ENCODE peak calls at places on chromosomes 5 and 9, in eight cellular contexts. O is lower lobe of right lung, X is Calu3, L is A549, J is foreskin fibroblast, T is BE2C, A is astrocyte, N is mucosa of descending colon. P is an unnamed sample.

GRCh38 chr5:10746711-10747110 is 14.3 kb downstream of the DAP start:
- DNase-seq in A (no peak), O (no peak), X (peak), N (no peak), J (no peak), T (no peak), L (no peak), P (no peak)

GRCh38 chr5:64947801-64948200 is 179.1 kb downstream of the CWC27 start:
- DNase-seq in X (no peak), A (peak), O (no peak), N (no peak), L (no peak), J (no peak), T (no peak), P (no peak)

GRCh38 chr9:115540091-115540490 is 422.1 kb upstream of the TNC start:
- DNase-seq in J (no peak), N (no peak), T (no peak), X (no peak), L (no peak), O (no peak), A (peak), P (no peak)

GRCh38 chr5:38670878-38671277 is 114.4 kb upstream of the LIFR start:
- DNase-seq in X (no peak), N (no peak), A (peak), J (peak), O (no peak), L (no peak), T (no peak), P (no peak)

GRCh38 chr5:88831856-88832255 is 51.1 kb downstream of the MEF2C start:
- DNase-seq in T (no peak), L (no peak), A (no peak), O (no peak), X (no peak), N (no peak), J (no peak), P (no peak)

GRCh38 chr9:108673386-108673785 is 182.4 kb downstream of the ACTL7B start:
- DNase-seq in A (peak), J (no peak), O (no peak), L (no peak), X (no peak), N (no peak), T (no peak), P (no peak)

GRCh38 chr5:43396762-43397304 is 15.4 kb downstream of the CCL28 start:
- DNase-seq in N (peak), A (peak), T (peak), O (peak), L (peak), X (no peak), J (no peak), P (no peak)

GRCh38 chr5:107580902-107581823 is 89.6 kb downstream of the EFNA5 start:
- DNase-seq in L (no peak), T (no peak), N (no peak), X (no peak), J (peak), O (no peak), A (no peak), P (no peak)

GRCh38 chr5:83924171-83924570 is 203.5 kb upstream of the HAPLN1 start:
- DNase-seq in J (peak), O (no peak), N (no peak), T (no peak), L (no peak), X (no peak), A (peak), P (no peak)

GRCh38 chr9:128204858-128205257 is 1.7 kb downstream of the DNM1 start:
- DNase-seq in T (no peak), O (no peak), A (no peak), X (no peak), J (no peak), L (no peak), N (no peak), P (no peak)

GRCh38 chr5:93236807-93237421 is 344.1 kb downstream of the NR2F1-AS1 start:
- DNase-seq in T (no peak), N (no peak), X (no peak), L (peak), O (no peak), A (peak), J (peak), P (no peak)

GRCh38 chr9:114060070-114060469 is 18.0 kb downstream of the AMBP start:
- DNase-seq in X (no peak), L (no peak), N (no peak), A (no peak), J (no peak), T (no peak), O (no peak), P (no peak)

GRCh38 chr9:30015073-30015472 is 2369.4 kb upstream of the ACO1 start:
- DNase-seq in A (no peak), J (no peak), X (no peak), L (no peak), T (no peak), N (no peak), O (no peak), P (no peak)

GRCh38 chr9:87770616-87771015 is 44.7 kb downstream of the CTSL start:
- DNase-seq in T (no peak), N (no peak), X (peak), A (no peak), O (no peak), J (no peak), L (no peak), P (no peak)

GRCh38 chr5:142016576-142016975 is 3.7 kb upstream of the GNPDA1 start:
- DNase-seq in T (no peak), O (no peak), A (no peak), X (no peak), L (no peak), N (no peak), J (no peak), P (no peak)

GRCh38 chr5:127580731-127581130 is 63.3 kb downstream of the PRRC1 start:
- DNase-seq in X (no peak), O (no peak), N (no peak), A (no peak), J (no peak), T (no peak), L (no peak), P (no peak)

GRCh38 chr9:127517620-127518019 is 66.3 kb downstream of the LRSAM1 start:
- DNase-seq in X (no peak), A (no peak), T (no peak), J (no peak), O (no peak), N (no peak), L (no peak), P (no peak)

GRCh38 chr9:105976257-105976656 is 281.9 kb downstream of the TMEM38B start:
- DNase-seq in X (no peak), A (no peak), J (no peak), T (no peak), O (no peak), L (no peak), N (no peak), P (no peak)

GRCh38 chr9:134694714-134695113 is 53.1 kb downstream of the COL5A1 start:
- DNase-seq in T (no peak), N (peak), L (no peak), J (no peak), O (peak), X (no peak), A (no peak), P (no peak)

GRCh38 chr5:115414406-115415142 is 118.1 kb upstream of the CCDC112 start:
- DNase-seq in L (no peak), X (no peak), N (no peak), T (no peak), A (peak), O (peak), J (peak), P (peak)

GRCh38 chr5:170389250-170389902 is at the start of gene KCNMB1:
- DNase-seq in T (no peak), J (no peak), X (no peak), N (no peak), O (no peak), A (no peak), L (no peak), P (no peak)

GRCh38 chr5:21007781-21008180 is 1019.8 kb upstream of the CDH18 start:
- DNase-seq in N (no peak), A (no peak), X (no peak), T (no peak), O (no peak), J (no peak), L (no peak), P (no peak)

GRCh38 chr9:23830459-23830805 is 4.4 kb upstream of the ELAVL2 start:
- DNase-seq in O (no peak), A (no peak), N (no peak), L (no peak), J (no peak), T (no peak), X (no peak), P (no peak)

GRCh38 chr9:112764344-112764743 is 13.8 kb downstream of the SNX30 start:
- DNase-seq in N (no peak), J (peak), A (peak), L (no peak), X (no peak), O (no peak), T (no peak), P (no peak)

GRCh38 chr5:13740471-13740870 is 204.0 kb downstream of the DNAH5 start:
- DNase-seq in L (no peak), X (no peak), J (no peak), T (no peak), O (no peak), A (no peak), N (no peak), P (no peak)

GRCh38 chr5:104071887-104072286 is 509.3 kb upstream of the NUDT12 start:
- DNase-seq in N (no peak), L (no peak), J (no peak), T (no peak), A (no peak), X (no peak), O (no peak), P (no peak)

GRCh38 chr9:87883990-87884389 is 1.3 kb downstream of the SPATA31E1 start:
- DNase-seq in J (no peak), N (no peak), L (peak), A (no peak), O (no peak), X (peak), T (no peak), P (no peak)

GRCh38 chr9:70635790-70636189 is 221.3 kb upstream of the KLF9 start:
- DNase-seq in T (no peak), O (no peak), N (no peak), X (peak), A (no peak), J (no peak), L (no peak), P (no peak)

GRCh38 chr5:108983456-108984092 is 235.9 kb downstream of the FER start:
- DNase-seq in L (no peak), X (no peak), O (no peak), N (no peak), A (peak), T (no peak), J (peak), P (no peak)

GRCh38 chr9:84343111-84343521 is 2.6 kb upstream of the SLC28A3 start:
- DNase-seq in J (no peak), T (no peak), A (peak), O (no peak), X (peak), L (no peak), N (no peak), P (no peak)

GRCh38 chr5:1718669-1719068 is 81.0 kb downstream of the MRPL36 start:
- DNase-seq in O (no peak), N (no peak), J (no peak), X (no peak), L (peak), T (no peak), A (no peak), P (no peak)

GRCh38 chr9:125929846-125930245 is 182.7 kb downstream of the PBX3 start:
- DNase-seq in A (peak), L (no peak), X (no peak), O (no peak), N (no peak), J (no peak), T (no peak), P (no peak)

GRCh38 chr9:128550770-128551651 is 1.4 kb upstream of the SPTAN1 start:
- DNase-seq in A (peak), J (no peak), O (no peak), L (no peak), X (no peak), T (no peak), N (peak), P (no peak)

GRCh38 chr5:137320056-137321045 is 178.8 kb downstream of the SPOCK1 start:
- DNase-seq in X (peak), O (no peak), J (peak), N (no peak), T (peak), L (peak), A (peak), P (peak)

GRCh38 chr5:148820778-148821395 is 5.5 kb upstream of the ADRB2 start:
- DNase-seq in A (peak), T (peak), J (no peak), L (peak), X (peak), O (no peak), N (no peak), P (no peak)

GRCh38 chr5:144284036-144284435 is 113.4 kb downstream of the KCTD16 start:
- DNase-seq in N (no peak), T (no peak), J (no peak), A (no peak), L (no peak), O (no peak), X (no peak), P (no peak)

GRCh38 chr9:124440786-124441185 is 9.5 kb upstream of the ADGRD2 start:
- DNase-seq in L (no peak), T (no peak), J (no peak), A (no peak), N (no peak), X (no peak), O (no peak), P (no peak)

GRCh38 chr5:134005415-134006118 is 792 bp upstream of the VDAC1 start:
- DNase-seq in T (peak), A (no peak), N (peak), J (no peak), L (peak), O (peak), X (peak), P (no peak)

GRCh38 chr5:158976035-158976434 is 123.7 kb downstream of the EBF1 start:
- DNase-seq in A (peak), L (peak), X (no peak), J (peak), O (no peak), N (no peak), T (no peak), P (no peak)

DNA sequence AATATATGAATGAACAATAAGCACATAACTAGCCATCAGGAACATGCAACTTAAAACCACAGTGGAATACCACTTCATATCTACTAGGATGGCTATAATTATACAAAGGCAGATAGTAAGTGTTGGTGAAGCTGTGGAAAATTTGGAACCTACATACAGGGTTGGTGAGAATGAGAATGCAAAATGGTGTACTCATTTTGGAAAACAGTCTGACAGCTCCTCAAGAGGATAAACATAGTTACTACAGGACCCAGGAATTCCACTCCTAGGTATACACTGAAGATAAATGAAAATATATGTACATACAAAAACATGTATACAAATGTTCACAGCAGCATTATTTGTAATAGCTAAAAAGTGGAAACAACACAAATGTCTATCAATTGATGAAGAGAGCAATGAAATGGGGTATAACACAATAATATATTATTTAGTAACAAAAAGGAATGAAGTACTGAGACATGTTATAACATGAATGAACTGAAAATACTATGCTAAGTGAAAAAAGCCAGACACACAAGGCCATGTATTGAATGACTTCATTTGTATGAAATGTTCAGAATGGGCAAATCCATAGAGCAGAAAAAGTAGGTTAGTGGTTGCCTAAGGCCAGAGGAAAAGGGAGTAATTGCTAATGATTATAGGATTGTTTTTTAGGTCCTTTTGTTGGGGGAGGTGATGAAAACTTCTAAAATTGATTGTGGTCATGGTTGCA is 31.2 kb upstream of the CDK5RAP2 start:
- DNase-seq in T (no peak), A (no peak), O (no peak), L (peak), N (no peak), X (no peak), J (no peak), P (no peak)
- TF ChIP-seq CTCF in T (peak), A (peak), O (peak), L (no peak), N (no peak), X (no peak), J (no peak), P (no peak)

GRCh38 chr5:80711216-80711615 is 56.4 kb upstream of the DHFR start:
- DNase-seq in J (no peak), L (no peak), O (no peak), A (no peak), X (no peak), N (no peak), T (no peak), P (no peak)

GRCh38 chr5:80714570-80715298 is 60.0 kb upstream of the DHFR start:
- DNase-seq in T (no peak), X (no peak), A (no peak), N (no peak), L (no peak), J (no peak), O (no peak), P (no peak)

GRCh38 chr5:80713640-80714039 is 58.9 kb upstream of the DHFR start:
- DNase-seq in X (no peak), N (no peak), A (no peak), J (no peak), O (no peak), T (no peak), L (no peak), P (no peak)

GRCh38 chr5:80712914-80713313 is 58.1 kb upstream of the DHFR start:
- DNase-seq in A (no peak), N (no peak), J (no peak), X (no peak), T (no peak), O (no peak), L (no peak), P (no peak)

GRCh38 chr5:80711938-80712337 is 57.2 kb upstream of the DHFR start:
- DNase-seq in J (peak), A (no peak), N (no peak), T (peak), O (no peak), L (peak), X (peak), P (no peak)
- TF ChIP-seq CTCF in J (peak), A (peak), N (no peak), T (peak), O (peak), L (peak), X (peak), P (peak)

DNA sequence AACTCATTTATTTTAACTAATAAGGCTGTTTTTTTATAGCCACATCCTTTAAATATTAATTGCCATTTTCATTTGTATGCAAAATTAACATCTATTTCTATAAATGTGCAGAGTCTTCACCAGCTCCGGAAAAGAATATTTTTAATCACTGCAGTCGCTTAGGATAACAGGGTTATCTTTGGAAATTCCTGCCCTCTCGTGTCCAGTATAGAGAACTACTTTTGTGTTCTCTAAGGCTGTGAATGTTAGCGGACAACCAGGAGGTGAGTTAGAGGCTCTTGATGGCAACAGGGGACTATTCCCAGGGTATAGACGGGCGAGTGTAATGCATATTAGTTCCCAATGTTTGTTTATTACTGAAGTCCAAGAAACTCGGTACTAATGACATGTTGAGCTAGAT is 59.4 kb downstream of the GGTA1 start:
- DNase-seq in A (no peak), J (no peak), X (no peak), T (no peak), O (no peak), N (no peak), L (peak), P (no peak)
- TF ChIP-seq CTCF in A (peak), J (no peak), X (no peak), T (peak), O (no peak), N (no peak), L (peak), P (peak)

GRCh38 chr9:2228132-2228531 is 213.0 kb downstream of the SMARCA2 start:
- DNase-seq in L (peak), O (peak), T (peak), J (no peak), A (no peak), N (no peak), X (peak), P (no peak)

GRCh38 chr9:2229109-2229733 is 214.1 kb downstream of the SMARCA2 start:
- DNase-seq in A (no peak), N (no peak), O (no peak), L (no peak), X (peak), T (no peak), J (no peak), P (no peak)

GRCh38 chr9:2228641-2229040 is 213.5 kb downstream of the SMARCA2 start:
- DNase-seq in O (no peak), A (no peak), N (no peak), L (no peak), J (no peak), T (no peak), X (no peak), P (no peak)

GRCh38 chr9:2231831-2232230 is 216.7 kb downstream of the SMARCA2 start:
- DNase-seq in T (no peak), X (no peak), L (no peak), A (peak), J (peak), O (no peak), N (no peak), P (peak)

DNA sequence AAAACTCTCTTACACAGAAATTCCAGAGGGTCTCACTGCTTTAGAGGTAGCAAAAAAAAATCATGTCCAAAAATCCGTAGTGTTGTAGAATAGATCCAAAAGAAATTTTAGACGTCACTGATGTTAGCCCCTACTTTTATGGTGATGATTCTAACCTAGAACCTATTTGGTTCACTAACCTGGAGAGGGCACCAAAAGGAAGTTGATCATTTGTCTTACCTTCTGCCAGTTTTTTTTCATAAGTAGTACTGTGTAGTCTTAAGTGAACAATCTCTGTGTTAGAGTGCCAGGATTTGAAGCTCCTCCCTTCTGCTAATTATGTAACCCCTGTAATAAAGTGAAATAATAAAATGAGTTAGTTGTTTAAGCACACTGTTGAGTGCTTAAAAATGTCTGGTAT is 215.2 kb downstream of the SMARCA2 start:
- DNase-seq in N (no peak), X (no peak), A (no peak), O (no peak), L (no peak), J (no peak), T (no peak), P (no peak)
- TF ChIP-seq CTCF in N (no peak), X (no peak), A (no peak), O (no peak), L (no peak), J (no peak), T (no peak), P (no peak)

DNA sequence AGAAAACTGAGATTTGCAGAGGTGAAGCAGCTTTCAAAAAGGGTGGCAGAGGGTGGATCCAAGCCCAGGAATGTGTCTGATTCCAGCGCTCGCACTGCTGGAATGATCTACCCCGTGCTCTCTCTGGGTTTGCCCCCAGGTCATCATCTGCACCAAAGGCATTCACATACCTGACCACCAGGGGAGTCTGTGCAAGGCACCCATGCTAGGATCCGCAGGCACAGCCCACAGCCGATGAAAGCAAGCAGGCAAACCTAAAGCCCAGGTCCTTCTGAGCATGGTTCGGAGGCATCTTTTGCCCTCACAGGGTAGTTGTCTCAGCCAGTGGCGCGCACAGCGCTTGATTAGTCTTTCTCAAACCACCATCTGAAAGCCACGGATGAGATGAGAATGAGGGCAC is 56.6 kb downstream of the TEK start:
- DNase-seq in N (no peak), O (no peak), T (no peak), X (no peak), A (no peak), L (no peak), J (no peak), P (no peak)
- TF ChIP-seq CTCF in N (no peak), O (no peak), T (peak), X (no peak), A (no peak), L (no peak), J (no peak), P (no peak)